ENCODE peak calls at places on chromosomes 11 and 22, in eight cellular contexts. R is fibroblast of lung, L is stomach, F is mammary epithelial cell, D is kidney epithelial cell, J is Panc1, V is IMR-90, K is DND-41. X is an unnamed sample.

GRCh38 chr22:25564979-25565677 is 653 bp downstream of the GRK3 start:
- DNase-seq in D (no peak), K (peak; percentile 32), R (peak; percentile 24), J (no peak), F (peak; percentile 41), V (no peak), L (no peak), X (peak; percentile 11)

GRCh38 chr22:27132896-27133500 is 475.6 kb downstream of the MIAT start:
- DNase-seq in L (no peak), V (no peak), R (no peak), F (no peak), J (no peak), K (no peak), D (no peak), X (no peak)

GRCh38 chr22:19057999-19058491 is 64.2 kb downstream of the DGCR2 start:
- DNase-seq in J (no peak), K (no peak), D (no peak), V (no peak), L (peak; percentile 17), F (no peak), R (no peak), X (no peak)

GRCh38 chr11:114251797-114252327 is 44.3 kb upstream of the NNMT start:
- DNase-seq in R (no peak), V (no peak), L (no peak), K (no peak), J (no peak), D (no peak), F (no peak), X (no peak)

GRCh38 chr11:3231851-3232744 is at the start of gene MRGPRE:
- DNase-seq in J (no peak), F (peak; percentile 8), D (no peak), R (no peak), V (no peak), L (no peak), K (peak; percentile 9), X (no peak)

GRCh38 chr22:22841598-22841997 is 46.0 kb upstream of the IGLL5 start:
- DNase-seq in K (no peak), D (no peak), R (no peak), F (no peak), V (no peak), J (no peak), L (no peak), X (no peak)

GRCh38 chr11:18222814-18223421 is 13.7 kb downstream of the SAA4 start:
- DNase-seq in D (no peak), L (no peak), J (no peak), R (no peak), F (no peak), V (no peak), K (no peak), X (no peak)

GRCh38 chr11:69102732-69103615 is 52.8 kb upstream of the SMIM38 start:
- DNase-seq in V (no peak), R (no peak), K (no peak), D (no peak), L (no peak), J (no peak), F (no peak), X (no peak)

GRCh38 chr11:133163463-133164419 is 368.6 kb downstream of the OPCML start:
- DNase-seq in V (peak; percentile 20), J (peak; percentile 15), L (no peak), D (peak; percentile 12), K (peak; percentile 20), F (peak; percentile 32), R (peak; percentile 25), X (peak; percentile 30)

GRCh38 chr11:96178014-96178745 is 164.8 kb downstream of the MAML2 start:
- DNase-seq in R (no peak), J (no peak), L (no peak), V (no peak), F (no peak), K (no peak), D (no peak), X (no peak)

GRCh38 chr22:39496131-39496838 is 5.8 kb upstream of the MIEF1 start:
- DNase-seq in L (peak; percentile 83), K (peak; percentile 48), D (no peak), R (peak; percentile 55), V (peak; percentile 57), J (no peak), F (peak; percentile 31), X (peak; percentile 27)

GRCh38 chr22:36184433-36185035 is 17.1 kb downstream of the APOL4 start:
- DNase-seq in J (no peak), F (no peak), D (no peak), R (peak; percentile 44), V (no peak), K (no peak), L (no peak), X (no peak)

GRCh38 chr22:44109417-44109816 is 71.3 kb upstream of the PARVG start:
- DNase-seq in F (no peak), K (no peak), D (no peak), V (no peak), R (no peak), J (no peak), L (no peak), X (no peak)

GRCh38 chr22:35995772-35996171 is 32.9 kb downstream of the RBFOX2 start:
- DNase-seq in K (no peak), D (peak; percentile 43), F (peak; percentile 18), R (peak; percentile 95), V (peak; percentile 99), L (peak; percentile 50), J (no peak), X (peak; percentile 27)

GRCh38 chr11:118313242-118313641 is 8.7 kb downstream of the CD3E start:
- DNase-seq in V (no peak), R (no peak), J (no peak), K (no peak), F (no peak), L (no peak), D (no peak), X (no peak)

GRCh38 chr11:84214557-84214956 is 928.4 kb upstream of the CCDC90B start:
- DNase-seq in V (no peak), R (no peak), K (no peak), F (no peak), L (no peak), J (no peak), D (no peak), X (no peak)

GRCh38 chr11:103609117-103610066 is 427.0 kb upstream of the DDI1 start:
- DNase-seq in L (no peak), F (peak; percentile 87), J (no peak), R (peak; percentile 97), D (peak; percentile 94), V (peak; percentile 96), K (no peak), X (peak; percentile 92)

GRCh38 chr11:6229911-6230310 is 4.5 kb downstream of the FHIP1B start:
- DNase-seq in J (no peak), K (no peak), L (no peak), D (no peak), V (no peak), F (no peak), R (no peak), X (no peak)

GRCh38 chr11:72293391-72293790 is 49.4 kb upstream of the PHOX2A start:
- DNase-seq in J (no peak), D (no peak), R (no peak), K (no peak), V (no peak), L (no peak), F (no peak), X (no peak)

GRCh38 chr11:46281374-46281831 is 3.9 kb downstream of the CREB3L1 start:
- DNase-seq in J (no peak), K (peak; percentile 76), V (peak; percentile 44), D (no peak), L (peak; percentile 63), R (peak; percentile 56), F (no peak), X (no peak)
- H3K4me3 ChIP-seq in J (no peak overlapping the region), K (no peak overlapping the region), V (peak overlapping the region; percentile 32), D (no peak overlapping the region), L (peak overlapping the region; percentile 72), R (peak overlapping the region; percentile 73), F (no peak overlapping the region), X (no peak overlapping the region)

DNA sequence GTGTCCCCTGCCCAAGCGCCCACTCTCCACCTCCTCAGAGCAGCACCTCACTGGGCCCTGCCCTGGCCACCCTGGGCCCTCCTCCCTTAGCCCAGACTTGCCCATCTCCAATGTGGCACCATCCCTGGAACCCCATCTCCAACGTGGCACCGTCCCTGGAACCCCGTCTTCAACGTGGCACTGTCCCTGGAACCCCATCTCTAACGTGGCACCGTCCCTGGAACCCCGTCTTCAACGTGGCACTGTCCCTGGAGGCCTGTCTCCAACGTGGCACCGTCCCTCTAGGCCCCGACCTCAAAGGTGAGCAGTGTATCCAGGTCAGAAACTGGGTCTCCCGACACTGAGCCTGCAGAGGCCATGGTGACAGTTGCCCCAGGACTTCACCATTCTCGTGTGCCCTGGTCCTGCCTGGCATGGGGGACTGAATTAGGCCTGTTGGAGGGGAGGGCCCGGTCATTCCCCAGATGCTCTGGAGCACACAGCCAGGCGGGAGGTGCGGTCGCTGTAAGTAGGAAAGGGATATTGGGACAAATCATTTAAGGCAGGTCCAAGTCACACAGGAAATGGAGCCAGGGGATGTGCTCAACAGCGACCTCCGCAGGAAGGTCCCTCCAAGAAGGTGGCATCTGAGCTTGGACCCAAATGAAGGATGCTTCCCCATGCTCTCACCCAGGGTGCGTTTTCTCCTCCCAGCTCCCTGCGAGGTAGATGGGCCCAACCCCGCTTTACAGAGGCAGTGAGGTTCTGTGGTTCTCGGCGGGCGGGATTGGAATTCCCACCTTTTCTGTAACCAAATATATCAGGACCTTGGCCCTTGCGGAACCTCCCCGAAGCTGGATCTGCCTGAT is 2.4 kb upstream of the CTSD start:
- DNase-seq in K (no peak), R (no peak), F (no peak), V (no peak), L (no peak), D (no peak), J (no peak), X (no peak)
- TF ChIP-seq CTCF in K (peak; percentile 44), R (no peak), F (no peak), V (peak; percentile 6), L (no peak), D (no peak), J (no peak), X (peak; percentile 12)

GRCh38 chr11:101860694-101861371 is 54.0 kb upstream of the CEP126 start:
- DNase-seq in K (peak; percentile 31), L (peak; percentile 38), J (peak; percentile 45), V (peak; percentile 76), F (peak; percentile 36), D (no peak), R (peak; percentile 55), X (peak; percentile 64)
- H3K36me3 ChIP-seq in K (no peaks in the 10 kb centered on the region), L (no peaks in the 10 kb centered on the region), J (no peaks in the 10 kb centered on the region), V (no peaks in the 10 kb centered on the region), F (no peaks in the 10 kb centered on the region), D (no peaks in the 10 kb centered on the region), R (no peaks in the 10 kb centered on the region), X (no peaks in the 10 kb centered on the region)

DNA sequence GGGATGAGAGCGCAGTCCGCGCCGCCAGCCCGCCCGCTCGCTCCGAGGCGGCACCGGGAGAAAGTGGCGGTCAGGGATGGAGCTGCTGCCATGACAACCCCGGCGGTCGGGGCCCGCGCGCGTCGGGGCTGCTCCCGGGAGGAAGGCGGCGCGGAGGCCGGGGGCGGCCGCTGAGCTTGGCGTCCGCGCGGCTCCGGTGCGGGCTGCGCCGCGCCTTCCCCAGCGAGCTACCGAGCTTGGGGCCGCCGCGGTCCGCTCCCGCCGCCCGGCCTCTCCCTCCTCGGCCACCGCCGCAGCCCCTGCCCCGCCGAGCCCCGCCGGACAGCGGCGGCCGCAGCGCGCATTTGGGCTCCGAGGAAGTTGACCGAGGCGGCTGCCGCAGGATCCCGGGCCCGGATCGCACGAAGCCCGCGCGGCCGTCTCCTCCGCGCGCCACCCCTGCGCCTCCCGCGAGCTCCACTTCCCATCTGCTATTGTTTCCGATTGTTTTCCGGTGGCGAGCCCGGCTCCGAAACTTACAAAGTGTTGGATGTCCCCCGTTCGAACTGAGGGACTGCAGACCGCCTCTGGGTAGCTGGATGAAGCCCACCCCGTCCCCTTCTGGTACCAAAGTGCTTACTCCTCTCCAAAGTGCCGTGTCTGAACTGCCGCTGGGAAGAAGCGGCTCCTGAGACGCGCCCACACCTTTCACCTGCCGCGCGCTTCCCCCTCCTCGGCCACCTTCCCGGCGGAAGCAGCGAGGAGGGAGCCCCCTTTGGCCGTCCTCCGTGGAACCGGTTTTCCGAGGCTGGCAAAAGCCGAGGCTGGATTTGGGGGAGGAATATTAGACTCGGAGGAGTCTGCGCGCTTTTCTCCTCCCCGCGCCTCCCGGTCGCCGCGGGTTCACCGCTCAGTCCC is 540.3 kb downstream of the NTM start:
- DNase-seq in V (peak; percentile 43), R (peak; percentile 55), L (no peak), J (no peak), F (peak; percentile 60), K (no peak), D (no peak), X (no peak)
- H3K4me3 ChIP-seq in V (peak overlapping the region; percentile 72), R (peak overlapping the region; percentile 72), L (peak overlapping the region; percentile 37), J (peak overlapping the region; percentile 31), F (peak overlapping the region; percentile 70), K (no peak overlapping the region), D (peak overlapping the region; percentile 71), X (peak overlapping the region; percentile 46)